ENCODE peak calls at places on chromosomes 12 and 14, in six cellular contexts. X is HCT116; F is A549; M is neural progenitor cell; Z is mesenchymal stem cell; Y is effector memory CD4-positive, alpha-beta T cell. J is an unnamed sample.

GRCh38 chr12:80714055-80714454 is 2.7 kb upstream of the MYF5 start:
- DNase-seq in Y (no peak), F (no peak), M (peak; percentile 73), Z (peak; percentile 37), X (no peak), J (no peak)

GRCh38 chr12:111462134-111462821 is 56.6 kb downstream of the SH2B3 start:
- DNase-seq in F (no peak), X (no peak), M (no peak), Y (no peak), Z (no peak), J (no peak)

GRCh38 chr12:14716848-14717444 is 20.5 kb upstream of the GUCY2C start:
- DNase-seq in X (peak; percentile 13), F (peak; percentile 71), M (peak; percentile 61), Y (peak; percentile 10), Z (peak; percentile 61), J (peak; percentile 54)

GRCh38 chr12:21169878-21170472 is 39.0 kb downstream of the SLCO1B1 start:
- DNase-seq in X (peak; percentile 37), M (peak; percentile 86), Y (no peak), Z (peak; percentile 49), F (peak; percentile 61), J (peak; percentile 68)

GRCh38 chr12:42196728-42197603 is 41.1 kb downstream of the YAF2 start:
- DNase-seq in F (no peak), Z (no peak), M (no peak), Y (no peak), X (no peak), J (no peak)

GRCh38 chr12:1776139-1776975 is 44.0 kb upstream of the LRTM2 start:
- DNase-seq in F (peak; percentile 48), Y (no peak), M (peak; percentile 12), X (no peak), Z (peak; percentile 72), J (peak; percentile 50)

GRCh38 chr12:79420146-79420618 is 270.6 kb downstream of the PAWR start:
- DNase-seq in M (peak; percentile 47), F (peak; percentile 82), Y (no peak), X (peak; percentile 45), Z (peak; percentile 81), J (no peak)

GRCh38 chr12:96720363-96720705 is 186.7 kb upstream of the NEDD1 start:
- DNase-seq in Z (no peak), M (no peak), Y (no peak), F (peak; percentile 27), X (no peak), J (no peak)

GRCh38 chr12:32139064-32139421 is 32.4 kb downstream of the BICD1 start:
- DNase-seq in M (peak; percentile 24), X (no peak), Y (no peak), Z (peak; percentile 73), F (no peak), J (no peak)

GRCh38 chr14:78519863-78520262 is 349.7 kb downstream of the NRXN3 start:
- DNase-seq in M (peak; percentile 78), Y (no peak), F (no peak), Z (peak; percentile 7), X (no peak), J (no peak)

GRCh38 chr14:42911642-42912041 is 1305.0 kb downstream of the LRFN5 start:
- DNase-seq in X (no peak), Z (peak; percentile 9), Y (no peak), M (no peak), F (peak; percentile 2), J (no peak)

GRCh38 chr12:116597886-116598285 is 38.7 kb downstream of the MAP1LC3B2 start:
- DNase-seq in M (no peak), Y (no peak), X (no peak), F (no peak), Z (no peak), J (no peak)

GRCh38 chr12:122356192-122356635 is 66.3 kb downstream of the CLIP1 start:
- DNase-seq in Y (no peak), X (peak; percentile 34), M (peak; percentile 56), F (peak; percentile 77), Z (peak; percentile 80), J (peak; percentile 62)

GRCh38 chr12:13000616-13000934 is 510 bp upstream of the HEBP1 start:
- DNase-seq in X (peak; percentile 7), Y (no peak), F (peak; percentile 45), M (peak; percentile 79), Z (no peak), J (no peak)

GRCh38 chr14:96086032-96086431 is 46.9 kb downstream of the C14orf132 start:
- DNase-seq in X (no peak), F (peak; percentile 42), Y (no peak), Z (peak; percentile 66), M (no peak), J (peak; percentile 57)

GRCh38 chr14:58941666-58942065 is 246.8 kb upstream of the DAAM1 start:
- DNase-seq in X (no peak), Z (peak; percentile 75), M (no peak), Y (no peak), F (no peak), J (no peak)

GRCh38 chr12:52805000-52805399 is 8.9 kb downstream of the KRT4 start:
- DNase-seq in F (peak; percentile 35), X (no peak), Z (no peak), M (no peak), Y (no peak), J (no peak)

GRCh38 chr12:6541371-6542165 is 7.3 kb downstream of the GAPDH start:
- DNase-seq in Z (no peak), M (no peak), Y (no peak), F (no peak), X (no peak), J (no peak)
- H3K4me1 ChIP-seq in Z (peaks cover 32% of the 10 kb centered on the region), M (peaks cover 4% of the 10 kb centered on the region), Y (peaks cover 30% of the 10 kb centered on the region), F (peaks cover 52% of the 10 kb centered on the region), X (peaks cover 52% of the 10 kb centered on the region), J (peaks cover 19% of the 10 kb centered on the region)

DNA sequence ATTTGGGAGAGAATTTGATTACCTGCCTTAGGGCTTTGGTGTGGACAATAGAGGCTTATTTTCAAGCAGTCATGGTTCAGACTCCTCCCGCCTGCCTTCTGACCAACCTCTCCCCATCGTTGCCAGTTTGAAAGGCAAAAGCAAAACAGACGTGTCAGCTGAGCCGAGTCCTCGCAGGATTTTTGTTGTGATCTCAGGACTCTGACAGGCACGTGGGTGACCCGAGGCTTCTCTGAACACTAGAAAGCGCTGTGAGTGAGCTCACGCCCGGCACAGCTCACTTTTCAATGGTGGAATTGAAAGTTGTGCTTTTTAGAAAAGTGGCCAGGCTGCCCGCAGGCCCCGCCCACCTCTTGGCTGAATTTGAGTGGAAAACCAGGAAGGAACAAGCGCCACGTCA is 130.1 kb downstream of the GLT1D1 start:
- DNase-seq in X (no peak), M (no peak), Z (no peak), Y (no peak), F (no peak), J (no peak)
- H3K9me3 ChIP-seq in X (no peaks in the 10 kb centered on the region), M (no peaks in the 10 kb centered on the region), Z (no peaks in the 10 kb centered on the region), Y (no peaks in the 10 kb centered on the region), F (no peaks in the 10 kb centered on the region), J (peaks cover 7% of the 10 kb centered on the region)

DNA sequence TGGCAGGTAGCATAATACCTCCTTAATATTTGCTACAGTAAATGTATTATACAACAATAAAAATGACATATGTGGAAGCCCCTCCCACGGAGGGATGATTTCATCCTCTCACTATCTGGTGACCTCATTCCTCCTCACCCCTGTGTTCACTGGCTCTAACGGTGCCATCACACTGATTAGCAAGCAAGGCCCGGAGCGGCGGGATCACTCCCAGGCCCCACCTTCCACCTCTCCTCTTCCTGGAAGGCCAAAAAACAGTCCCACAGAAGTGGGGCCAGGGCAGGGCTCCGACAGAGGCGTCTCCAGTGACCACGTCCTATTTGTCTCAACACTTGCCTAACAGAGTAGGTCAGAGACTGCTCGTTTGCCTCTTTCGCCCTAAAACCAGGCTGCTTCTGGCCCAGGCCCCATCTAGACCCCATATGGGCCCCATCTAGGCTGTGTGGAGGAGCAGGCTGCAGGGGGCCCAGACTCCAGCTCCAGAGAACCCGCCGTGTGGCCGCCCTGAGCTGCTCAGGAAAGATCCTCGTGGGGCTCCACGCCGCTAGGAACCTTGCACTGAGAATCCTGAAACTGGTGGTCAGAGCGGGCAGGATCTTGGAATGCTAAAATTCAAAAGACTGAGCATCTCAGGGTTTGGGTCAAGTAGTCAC is 3.7 kb downstream of the SELPLG start:
- DNase-seq in Z (peak; percentile 86), M (no peak), F (peak; percentile 58), Y (peak; percentile 62), X (no peak), J (no peak)
- H3K4me1 ChIP-seq in Z (peaks cover 47% of the 10 kb centered on the region), M (peaks cover 7% of the 10 kb centered on the region), F (peaks cover 43% of the 10 kb centered on the region), Y (peaks cover 76% of the 10 kb centered on the region), X (peaks cover 33% of the 10 kb centered on the region), J (peaks cover 8% of the 10 kb centered on the region)

DNA sequence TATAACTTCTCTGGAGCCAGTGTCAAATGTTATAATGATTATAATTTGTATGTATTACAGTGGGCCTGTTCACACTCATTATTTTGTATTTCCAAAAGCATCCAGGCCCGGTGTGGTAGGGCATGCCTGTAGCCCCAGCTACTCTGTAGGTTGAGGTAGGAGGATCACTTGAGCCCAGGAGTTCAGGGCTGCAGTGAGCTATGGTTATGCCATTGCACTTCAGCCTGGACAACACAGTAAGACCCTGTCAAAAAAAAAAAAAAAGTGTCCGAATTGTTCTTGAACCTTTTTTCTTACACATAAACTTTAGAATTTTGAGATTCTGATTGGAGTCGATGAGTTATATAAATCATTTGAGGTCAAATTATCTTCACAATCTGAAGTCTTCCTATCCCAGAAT is 1.0 kb downstream of the ZNF84 start:
- DNase-seq in X (no peak), F (no peak), Z (no peak), M (no peak), Y (no peak), J (no peak)
- H3K9me3 ChIP-seq in X (peaks cover 44% of the 10 kb centered on the region), F (peaks cover 89% of the 10 kb centered on the region), Z (peaks cover 63% of the 10 kb centered on the region), M (peaks cover 51% of the 10 kb centered on the region), Y (peaks cover 39% of the 10 kb centered on the region), J (peaks cover 3% of the 10 kb centered on the region)

GRCh38 chr12:26121841-26122680 is 2.8 kb downstream of the BHLHE41 start:
- DNase-seq in M (peak; percentile 74), F (no peak), Y (no peak), Z (peak; percentile 23), X (no peak), J (peak; percentile 49)

GRCh38 chr12:26121323-26121740 is 3.5 kb downstream of the BHLHE41 start:
- DNase-seq in M (peak; percentile 24), Z (no peak), F (no peak), Y (no peak), X (no peak), J (no peak)

GRCh38 chr12:26119391-26119981 is 5.4 kb downstream of the BHLHE41 start:
- DNase-seq in M (peak; percentile 51), Z (peak; percentile 73), X (peak; percentile 51), Y (no peak), F (peak; percentile 79), J (peak; percentile 23)

GRCh38 chr12:26122681-26123481 is 2.0 kb downstream of the BHLHE41 start:
- DNase-seq in M (peak; percentile 78), F (peak; percentile 70), Y (no peak), Z (peak; percentile 72), X (no peak), J (peak; percentile 21)

DNA sequence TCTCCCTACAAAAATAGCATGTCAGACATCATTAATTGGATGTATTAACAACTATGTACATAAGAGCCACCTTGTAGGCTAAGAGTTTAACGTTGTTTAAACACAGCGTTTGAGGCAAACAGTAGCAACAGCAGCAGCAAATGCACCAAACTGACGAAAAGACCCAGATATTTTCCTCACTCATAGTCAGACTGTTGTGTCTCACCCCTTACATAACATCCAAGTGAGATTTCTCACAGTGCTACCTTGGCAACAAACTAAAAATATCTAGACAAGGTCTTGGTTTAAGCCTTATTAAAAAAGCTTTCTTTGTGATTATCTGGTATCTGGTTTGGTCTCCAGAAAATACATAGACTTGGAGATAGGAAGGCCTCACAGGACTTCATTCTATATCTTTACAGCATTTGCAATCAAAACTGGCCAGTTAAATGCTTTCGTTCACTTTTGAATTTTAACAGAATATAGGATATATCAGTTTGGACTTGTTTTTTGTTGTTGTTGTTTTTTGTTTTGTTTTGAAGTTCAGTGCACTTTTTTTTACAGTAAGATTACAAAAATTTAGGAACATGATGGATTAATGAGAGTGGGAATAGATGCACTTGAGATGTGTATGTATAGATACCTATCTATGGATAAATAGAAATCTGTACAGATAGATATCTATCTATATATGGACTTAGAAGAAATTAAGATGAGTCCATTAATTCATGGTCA is 4.1 kb downstream of the BHLHE41 start:
- DNase-seq in Y (no peak), M (no peak), F (no peak), Z (no peak), X (no peak), J (no peak)
- H3K4me1 ChIP-seq in Y (peaks cover 17% of the 10 kb centered on the region), M (peaks cover 13% of the 10 kb centered on the region), F (peaks cover 17% of the 10 kb centered on the region), Z (peaks cover 5% of the 10 kb centered on the region), X (peaks cover 41% of the 10 kb centered on the region), J (no peaks in the 10 kb centered on the region)

J was measured in BE2C.